ENCODE peak calls at places on chromosomes 11 and 22, in seven cellular contexts. N is neuronal stem cell, S is H1, C is H9, G is mesendoderm, Y is IMR-90, A is trophoblast cell. U is an unnamed sample.

GRCh38 chr11:6572215-6572614 is 31.2 kb downstream of the RRP8 start:
- DNase-seq in N (no peak), S (no peak), C (no peak), G (no peak), Y (peak; percentile 84), A (no peak), U (peak; percentile 13)

GRCh38 chr22:27880778-27881394 is 38.2 kb downstream of the PITPNB start:
- DNase-seq in N (peak; percentile 63), S (no peak), C (no peak), G (peak; percentile 75), Y (peak; percentile 86), A (peak; percentile 87), U (peak; percentile 83)

GRCh38 chr11:66868726-66869291 is 11.9 kb downstream of the LRFN4 start:
- DNase-seq in N (peak; percentile 42), S (no peak), C (peak; percentile 92), G (peak; percentile 93), Y (no peak), A (peak; percentile 81), U (no peak)

GRCh38 chr11:122598971-122599370 is 56.6 kb upstream of the UBASH3B start:
- DNase-seq in N (no peak), S (no peak), C (no peak), G (no peak), Y (no peak), A (peak; percentile 2), U (peak; percentile 29)

GRCh38 chr11:123504401-123504800 is 74.3 kb downstream of the GRAMD1B start:
- DNase-seq in N (no peak), S (no peak), C (no peak), G (no peak), Y (no peak), A (peak; percentile 74), U (no peak)

GRCh38 chr11:601573-602245 is 14.0 kb downstream of the IRF7 start:
- DNase-seq in N (no peak), S (no peak), C (no peak), G (no peak), Y (no peak), A (no peak), U (no peak)

GRCh38 chr11:68033708-68034045 is 3.2 kb downstream of the NDUFS8 start:
- DNase-seq in N (no peak), S (no peak), C (no peak), G (no peak), Y (no peak), A (no peak), U (no peak)

GRCh38 chr11:119342362-119343130 is 1.9 kb upstream of the C1QTNF5 start:
- DNase-seq in N (no peak), S (no peak), C (peak; percentile 24), G (no peak), Y (no peak), A (no peak), U (no peak)

GRCh38 chr22:48953103-48953720 is 874.5 kb downstream of the BRD1 start:
- DNase-seq in N (no peak), S (no peak), C (no peak), G (no peak), Y (no peak), A (no peak), U (no peak)

GRCh38 chr11:31106326-31106725 is 263.2 kb downstream of the DCDC1 start:
- DNase-seq in N (no peak), S (no peak), C (no peak), G (no peak), Y (no peak), A (no peak), U (no peak)

GRCh38 chr11:74953448-74953847 is 4.4 kb downstream of the SPCS2 start:
- DNase-seq in N (no peak), S (no peak), C (no peak), G (no peak), Y (no peak), A (no peak), U (no peak)

GRCh38 chr11:102263604-102264003 is 53.7 kb upstream of the BIRC3 start:
- DNase-seq in N (no peak), S (no peak), C (no peak), G (no peak), Y (no peak), A (no peak), U (no peak)

GRCh38 chr11:102266111-102266510 is 51.2 kb upstream of the BIRC3 start:
- DNase-seq in N (no peak), S (no peak), C (no peak), G (no peak), Y (no peak), A (no peak), U (no peak)

GRCh38 chr11:102256251-102256650 is 61.0 kb upstream of the BIRC3 start:
- DNase-seq in N (no peak), S (no peak), C (no peak), G (no peak), Y (peak; percentile 79), A (peak; percentile 90), U (peak; percentile 82)

DNA sequence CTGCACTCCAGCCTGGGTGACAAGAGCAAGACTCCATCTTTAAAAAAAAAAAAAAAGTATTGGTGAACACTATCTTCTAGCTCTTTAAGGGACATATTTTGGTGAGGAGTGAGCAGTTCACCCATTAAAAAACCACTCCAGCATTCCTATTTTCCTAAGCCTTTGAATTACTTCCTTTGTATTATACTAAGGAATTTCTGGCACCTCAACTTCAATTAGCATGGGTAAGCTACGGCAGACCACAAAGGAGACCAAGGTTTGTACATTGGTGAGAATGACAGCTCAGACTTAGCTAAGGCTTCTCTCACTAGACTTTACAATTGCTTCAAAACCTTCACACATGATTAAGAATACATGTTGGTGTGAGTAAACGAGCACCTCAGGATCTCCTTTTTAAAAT is 57.0 kb upstream of the BIRC3 start:
- DNase-seq in N (peak; percentile 43), S (no peak), C (no peak), G (no peak), Y (no peak), A (no peak), U (no peak)
- H3K23ac ChIP-seq in N (no peak overlapping the region), S (no peak overlapping the region), C (no peak overlapping the region), G (no peak overlapping the region), Y (no peak overlapping the region), A (no peak overlapping the region), U (no peak overlapping the region)

GRCh38 chr22:29044657-29045176 is 16.9 kb downstream of the C22orf31 start:
- DNase-seq in N (no peak), S (no peak), C (no peak), G (no peak), Y (peak; percentile 87), A (no peak), U (peak; percentile 97)
- H3K23ac ChIP-seq in N (no peak overlapping the region), S (no peak overlapping the region), C (no peak overlapping the region), G (no peak overlapping the region), Y (no peak overlapping the region), A (no peak overlapping the region), U (no peak overlapping the region)

DNA sequence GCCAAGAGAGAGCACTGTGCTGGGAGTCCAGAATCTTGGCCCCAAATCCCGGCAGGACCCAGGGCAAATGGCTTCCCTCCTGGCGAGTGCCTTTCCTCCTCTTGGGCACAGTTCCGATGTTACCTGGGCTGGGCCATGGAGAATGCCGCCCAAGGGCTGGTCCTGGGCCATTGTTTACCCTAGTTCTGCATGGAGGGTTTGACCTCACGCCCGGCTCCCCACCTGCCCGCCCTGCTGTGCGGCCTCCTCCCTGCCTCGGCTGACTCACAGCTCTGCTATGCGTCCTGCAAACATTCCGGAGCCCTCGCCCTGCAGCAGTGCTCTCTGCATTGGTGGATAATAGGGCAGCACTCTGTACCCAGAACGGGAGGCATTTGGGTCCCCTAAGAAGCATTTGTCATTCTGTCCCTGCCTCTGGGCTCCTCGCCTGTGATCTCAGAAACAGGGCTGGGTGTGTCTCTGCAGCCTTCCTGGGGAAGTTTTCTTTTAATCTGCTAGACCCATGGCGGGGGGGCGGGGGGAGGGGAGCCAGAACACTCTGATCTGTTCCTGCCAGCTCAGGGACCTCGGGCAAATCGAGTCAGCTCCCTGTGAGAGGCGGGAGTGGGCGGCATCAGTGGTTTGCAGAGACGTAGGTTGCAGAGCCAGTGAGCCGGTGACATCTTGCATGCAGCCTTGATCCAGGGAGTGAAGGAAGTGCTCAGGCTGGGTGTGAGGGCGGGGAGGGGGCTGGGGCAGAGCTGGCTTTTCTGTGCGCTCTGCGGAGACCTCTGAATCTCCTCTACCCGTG is 32.9 kb upstream of the SMIM38 start:
- DNase-seq in N (peak; percentile 67), S (peak; percentile 94), C (peak; percentile 96), G (peak; percentile 98), Y (peak; percentile 70), A (peak; percentile 74), U (peak; percentile 59)
- H3K23ac ChIP-seq in N (peak overlapping the region; percentile 46), S (no peak overlapping the region), C (no peak overlapping the region), G (no peak overlapping the region), Y (peak overlapping the region; percentile 81), A (no peak overlapping the region), U (no peak overlapping the region)

GRCh38 chr11:2462986-2463765 is 18.4 kb downstream of the KCNQ1 start:
- DNase-seq in N (no peak), S (no peak), C (peak; percentile 25), G (no peak), Y (no peak), A (no peak), U (no peak)

GRCh38 chr11:2462092-2462985 is 17.5 kb downstream of the KCNQ1 start:
- DNase-seq in N (no peak), S (no peak), C (no peak), G (no peak), Y (no peak), A (no peak), U (no peak)

GRCh38 chr11:2464451-2465165 is 19.8 kb downstream of the KCNQ1 start:
- DNase-seq in N (no peak), S (no peak), C (no peak), G (no peak), Y (no peak), A (no peak), U (no peak)

GRCh38 chr11:2465201-2466068 is 20.6 kb downstream of the KCNQ1 start:
- DNase-seq in N (no peak), S (no peak), C (no peak), G (no peak), Y (no peak), A (no peak), U (no peak)

DNA sequence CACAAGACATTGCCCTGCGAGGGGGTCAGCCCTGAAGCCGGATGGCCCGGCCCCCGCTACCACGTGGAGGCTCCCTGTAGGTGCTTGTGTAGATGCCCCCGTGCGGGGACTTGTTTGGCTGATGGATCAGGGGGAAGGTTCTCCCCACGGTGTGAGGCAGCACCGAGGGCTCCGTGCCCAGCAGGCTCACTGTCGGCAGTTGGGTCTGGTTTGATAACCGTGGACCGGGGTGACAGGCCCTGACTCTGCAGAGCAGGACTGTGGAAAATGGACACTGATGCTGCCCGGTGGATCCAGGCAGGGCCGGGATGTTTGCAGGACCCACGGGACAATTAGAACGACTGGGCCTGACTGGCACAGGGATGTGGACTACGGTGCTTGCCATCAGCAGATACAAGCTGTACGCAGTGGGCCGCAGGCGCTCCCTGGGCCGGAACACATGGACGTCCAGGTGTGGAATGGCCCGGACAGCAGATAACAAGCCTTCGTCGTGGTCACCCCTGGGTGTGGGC is 19.0 kb downstream of the KCNQ1 start:
- DNase-seq in N (no peak), S (no peak), C (no peak), G (no peak), Y (no peak), A (no peak), U (no peak)
- H3K23ac ChIP-seq in N (peak overlapping the region; percentile 65), S (no peak overlapping the region), C (no peak overlapping the region), G (no peak overlapping the region), Y (no peak overlapping the region), A (no peak overlapping the region), U (no peak overlapping the region)

GRCh38 chr11:77732143-77732542 is 88.4 kb downstream of the RSF1 start:
- DNase-seq in N (no peak), S (no peak), C (no peak), G (no peak), Y (no peak), A (no peak), U (no peak)
- H3K23ac ChIP-seq in N (no peak overlapping the region), S (no peak overlapping the region), C (no peak overlapping the region), G (no peak overlapping the region), Y (no peak overlapping the region), A (no peak overlapping the region), U (no peak overlapping the region)

U was measured in mesenchymal stem cell.